ENCODE peak calls at places on chromosomes 11 and 22, in four cellular contexts. L is HepG2, J is K562, T is GM12878. C is an unnamed sample.

GRCh38 chr11:134119094-134119493 is 50.2 kb downstream of the JAM3 start:
- DNase-seq in L (no peak), J (no peak), T (no peak), C (no peak)

GRCh38 chr11:104191124-104191523 is 27.2 kb upstream of the PDGFD start:
- DNase-seq in L (no peak), J (no peak), T (no peak), C (no peak)

GRCh38 chr11:7677071-7677470 is 3.8 kb upstream of the CYB5R2 start:
- DNase-seq in L (no peak), J (no peak), T (no peak), C (no peak)

GRCh38 chr11:120136356-120136755 is 1.6 kb downstream of the TRIM29 start:
- DNase-seq in L (no peak), J (no peak), T (no peak), C (no peak)

GRCh38 chr11:130218501-130218900 is 58.9 kb downstream of the ST14 start:
- DNase-seq in L (no peak), J (no peak), T (no peak), C (no peak)

GRCh38 chr11:3837793-3838192 is 3.0 kb downstream of the RHOG start:
- DNase-seq in L (no peak), J (peak), T (no peak), C (no peak)

GRCh38 chr11:10314199-10315072 is 9.6 kb downstream of the ADM start:
- DNase-seq in L (peak), J (peak), T (peak), C (peak)

GRCh38 chr11:65426839-65427690 is 4.5 kb downstream of the NEAT1 start:
- DNase-seq in L (no peak), J (peak), T (no peak), C (no peak)

GRCh38 chr11:1224109-1224485 is 1.2 kb downstream of the MUC5B start:
- DNase-seq in L (no peak), J (no peak), T (no peak), C (no peak)

GRCh38 chr22:42797021-42797420 is 60.1 kb downstream of the ARFGAP3 start:
- DNase-seq in L (no peak), J (no peak), T (no peak), C (no peak)

GRCh38 chr11:131808466-131808865 is 438.1 kb downstream of the NTM start:
- DNase-seq in L (no peak), J (no peak), T (no peak), C (no peak)

GRCh38 chr22:22721681-22722309 is 77.4 kb downstream of the GGTLC2 start:
- DNase-seq in L (no peak), J (peak), T (peak), C (no peak)

GRCh38 chr11:30422828-30423648 is 100.1 kb downstream of the ARL14EP start:
- DNase-seq in L (no peak), J (no peak), T (no peak), C (no peak)

GRCh38 chr22:22935546-22936157 is 48.0 kb downstream of the IGLL5 start:
- DNase-seq in L (no peak), J (peak), T (peak), C (no peak)

GRCh38 chr11:73273246-73273890 is 1.2 kb downstream of the P2RY6 start:
- DNase-seq in L (no peak), J (no peak), T (no peak), C (no peak)

GRCh38 chr22:32511776-32512175 is 37.2 kb downstream of the FBXO7 start:
- DNase-seq in L (no peak), J (no peak), T (no peak), C (no peak)

GRCh38 chr11:128926000-128926399 is 16.7 kb downstream of the TP53AIP1 start:
- DNase-seq in L (no peak), J (no peak), T (no peak), C (no peak)

GRCh38 chr11:121722431-121723256 is 269.9 kb upstream of the SORL1-AS1 start:
- DNase-seq in L (peak), J (no peak), T (no peak), C (no peak)

GRCh38 chr11:103926990-103927389 is 109.5 kb upstream of the DDI1 start:
- DNase-seq in L (no peak), J (no peak), T (no peak), C (no peak)

GRCh38 chr11:72247584-72247983 is 3.6 kb upstream of the PHOX2A start:
- DNase-seq in L (no peak), J (no peak), T (no peak), C (no peak)

GRCh38 chr11:97973352-97973857 is 1047.3 kb upstream of the CNTN5 start:
- DNase-seq in L (no peak), J (peak), T (no peak), C (no peak)

GRCh38 chr11:80779907-80780615 is 1339.2 kb upstream of the TENM4 start:
- DNase-seq in L (no peak), J (no peak), T (no peak), C (no peak)

GRCh38 chr11:78386551-78386950 is 31.1 kb downstream of the GAB2 start:
- DNase-seq in L (no peak), J (no peak), T (no peak), C (no peak)

GRCh38 chr11:120305286-120305685 is 19.8 kb upstream of the TLCD5 start:
- DNase-seq in L (no peak), J (no peak), T (no peak), C (no peak)

GRCh38 chr11:44466531-44467179 is 98.8 kb upstream of the CD82 start:
- DNase-seq in L (no peak), J (no peak), T (no peak), C (no peak)

GRCh38 chr11:97739892-97740782 is 1280.6 kb upstream of the CNTN5 start:
- DNase-seq in L (peak), J (no peak), T (no peak), C (no peak)

GRCh38 chr22:49960967-49961600 is 512 bp downstream of the PIM3 start:
- DNase-seq in L (no peak), J (no peak), T (no peak), C (peak)

GRCh38 chr22:49958961-49959781 is 1.4 kb upstream of the PIM3 start:
- DNase-seq in L (peak), J (no peak), T (no peak), C (no peak)

GRCh38 chr22:49958462-49958921 is 2.1 kb upstream of the PIM3 start:
- DNase-seq in L (no peak), J (no peak), T (no peak), C (no peak)

GRCh38 chr22:49960159-49960966 is at the start of gene PIM3:
- DNase-seq in L (peak), J (peak), T (peak), C (peak)

GRCh38 chr22:49959782-49960158 is 802 bp upstream of the PIM3 start:
- DNase-seq in L (peak), J (no peak), T (no peak), C (no peak)
- TF ChIP-seq POLR2AphosphoS2 in L (no peak), J (no peak), T (no peak), C (no peak)

GRCh38 chr11:83464181-83464580 is 178.0 kb upstream of the CCDC90B start:
- DNase-seq in L (no peak), J (no peak), T (no peak), C (no peak)
- TF ChIP-seq POLR2AphosphoS2 in L (no peak), J (no peak), T (no peak), C (no peak)

GRCh38 chr11:57512646-57513445 is 2.7 kb downstream of the SLC43A1 start:
- DNase-seq in L (no peak), J (peak), T (no peak), C (no peak)
- TF ChIP-seq POLR2AphosphoS2 in L (no peak), J (no peak), T (no peak), C (no peak)

DNA sequence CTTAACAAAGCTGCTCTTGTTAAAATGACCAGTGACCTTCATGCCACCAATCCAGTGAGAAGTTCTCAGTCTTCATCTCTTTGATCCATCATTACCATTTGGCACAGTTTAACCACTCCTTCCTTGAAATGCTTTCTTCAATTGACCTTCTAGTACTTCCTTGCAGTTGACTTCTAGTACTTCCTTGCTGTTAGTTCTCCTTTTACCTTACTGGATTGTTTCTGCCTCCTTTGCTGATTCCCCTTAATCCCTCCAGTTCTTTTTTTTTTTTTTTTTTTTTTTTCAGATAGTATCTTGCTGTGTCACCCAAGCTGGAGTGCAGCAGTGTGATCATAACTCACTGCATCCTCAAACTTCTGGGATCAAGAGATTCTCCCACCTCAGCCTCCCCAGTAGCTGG is 66.0 kb upstream of the HORMAD2 start:
- DNase-seq in L (no peak), J (peak), T (no peak), C (no peak)
- TF ChIP-seq POLR2AphosphoS2 in L (no peak), J (no peak), T (no peak), C (no peak)

GRCh38 chr11:33479216-33479615 is 221.4 kb downstream of the C11orf91 start:
- DNase-seq in L (no peak), J (no peak), T (no peak), C (no peak)

GRCh38 chr11:33474866-33475265 is 217.7 kb downstream of the HIPK3 start:
- DNase-seq in L (no peak), J (no peak), T (no peak), C (no peak)

GRCh38 chr11:33478111-33478573 is 221.0 kb downstream of the HIPK3 start:
- DNase-seq in L (peak), J (no peak), T (peak), C (no peak)

GRCh38 chr11:33475999-33476398 is 218.8 kb downstream of the HIPK3 start:
- DNase-seq in L (peak), J (no peak), T (no peak), C (no peak)

DNA sequence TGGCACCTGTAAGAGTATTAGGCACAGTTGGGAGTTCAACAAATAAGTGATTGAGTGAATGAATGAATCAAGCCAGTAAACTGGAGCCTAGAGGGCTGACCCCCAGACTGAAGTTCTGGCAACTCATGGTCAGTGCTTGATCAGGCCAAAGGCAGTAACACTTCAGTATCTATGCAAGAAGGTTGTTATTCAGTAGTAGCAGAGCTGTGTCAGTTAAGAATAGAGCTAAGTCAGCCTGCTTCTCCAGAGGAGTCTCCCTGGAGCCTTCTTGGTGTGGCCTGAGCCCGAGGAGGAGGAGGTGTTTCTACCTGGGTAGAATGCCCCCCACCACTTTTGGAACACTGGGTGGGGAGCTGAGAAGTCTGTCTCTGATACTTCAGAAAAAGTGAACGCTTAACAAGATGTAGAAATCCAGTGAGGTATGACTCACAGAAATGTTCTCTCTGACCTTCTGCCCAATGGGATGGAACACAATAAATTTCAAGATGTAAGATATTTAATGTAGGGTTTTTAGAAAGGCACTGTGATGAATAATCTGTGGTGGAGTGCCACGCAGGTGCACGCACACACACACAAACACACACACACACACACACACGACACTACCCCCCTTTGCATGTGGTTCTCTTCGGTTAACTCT is 219.9 kb downstream of the HIPK3 start:
- DNase-seq in L (no peak), J (no peak), T (no peak), C (no peak)
- TF ChIP-seq POLR2AphosphoS2 in L (no peak), J (no peak), T (no peak), C (no peak)

GRCh38 chr22:43852605-43853327 is 9.5 kb downstream of the SULT4A1 start:
- DNase-seq in L (no peak), J (no peak), T (no peak), C (no peak)
- TF ChIP-seq POLR2AphosphoS2 in L (no peak), J (no peak), T (no peak), C (no peak)

GRCh38 chr11:74438681-74439080 is 28.7 kb downstream of the KCNE3 start:
- DNase-seq in L (no peak), J (no peak), T (no peak), C (no peak)
- TF ChIP-seq POLR2AphosphoS2 in L (no peak), J (no peak), T (no peak), C (no peak)

DNA sequence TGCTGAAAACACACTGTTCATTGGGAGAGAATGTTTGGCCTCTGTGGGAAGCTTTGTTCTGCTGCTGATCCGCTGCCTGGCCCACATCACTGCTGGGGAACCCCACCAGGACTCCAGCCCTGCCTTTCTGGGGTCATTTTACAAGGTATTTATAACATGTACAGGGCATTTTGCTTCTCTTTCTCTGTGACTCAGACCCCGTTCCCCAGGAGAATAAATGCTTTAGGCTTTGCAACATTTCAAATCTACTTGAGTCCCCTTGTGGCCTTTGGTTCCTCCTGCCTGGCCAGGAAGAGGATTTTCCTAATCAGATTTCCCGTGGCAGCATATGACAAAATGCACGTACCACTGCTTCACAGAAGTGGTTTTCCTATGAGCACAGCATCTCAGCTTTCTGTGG is 43.0 kb downstream of the BTG4 start:
- DNase-seq in L (no peak), J (no peak), T (no peak), C (no peak)
- TF ChIP-seq POLR2AphosphoS2 in L (no peak), J (no peak), T (no peak), C (no peak)

DNA sequence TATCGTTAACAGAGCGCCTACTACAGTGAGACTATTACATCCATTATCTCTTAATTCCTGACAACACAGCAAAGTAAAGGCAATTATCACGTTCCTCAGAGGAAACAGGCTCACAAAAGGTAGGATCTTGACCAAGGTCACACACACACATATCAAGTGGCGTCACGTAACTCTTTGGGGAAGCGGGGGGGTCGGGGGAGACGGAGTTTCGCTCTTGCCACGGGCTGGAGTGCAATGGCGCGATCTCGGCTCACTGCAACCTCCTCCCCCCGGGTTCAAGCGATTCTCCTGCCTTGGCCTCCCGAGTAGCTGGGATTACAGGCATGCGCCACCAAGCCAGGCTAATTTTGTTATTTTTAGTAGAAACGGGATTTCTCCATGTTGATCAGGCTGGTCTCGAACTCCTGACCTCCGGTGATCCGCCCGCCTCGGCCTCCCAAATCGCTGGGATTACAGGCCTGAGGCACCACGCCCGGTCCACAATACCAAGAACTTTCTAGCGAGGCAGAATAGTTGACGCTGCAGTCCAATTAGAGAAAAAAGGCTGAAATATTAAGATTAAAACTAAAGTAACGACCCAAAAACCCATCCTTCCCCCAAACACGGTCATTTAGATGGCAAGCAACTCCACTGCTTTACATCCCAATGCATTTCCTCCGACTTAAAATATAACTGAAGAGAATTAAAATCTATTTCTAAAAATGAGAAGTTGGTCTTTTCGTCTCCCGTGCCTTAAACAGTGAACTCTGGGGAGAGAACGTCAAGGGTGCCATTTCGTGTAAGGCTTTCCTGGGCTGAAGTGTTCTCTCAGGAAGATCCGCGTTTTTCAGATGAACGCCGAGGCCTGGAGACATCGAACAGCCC is 1.1 kb downstream of the DDX17 start:
- DNase-seq in L (peak), J (peak), T (no peak), C (peak)
- TF ChIP-seq POLR2AphosphoS2 in L (peak), J (no peak), T (no peak), C (no peak)

GRCh38 chr11:22832315-22833041 is 2.9 kb upstream of the SVIP start:
- DNase-seq in L (peak), J (peak), T (no peak), C (peak)
- TF ChIP-seq POLR2AphosphoS2 in L (no peak), J (no peak), T (no peak), C (no peak)